ENCODE peak calls at places on chromosomes 16 and 17, in nine cellular contexts. T is EL; M is adipocyte; Y is activated CD4-positive, alpha-beta T cell treated with anti-CD3 and anti-CD28 coated beads, Interleukin-2, amount 50 U/mL, for 48 hours; I is substantia nigra; G is occipital lobe; L is type B pancreatic cell; F is NCI-H1092 treated with DMSO at 0.1 percent for 48 hours; U is NCI-H82. J is an unnamed sample.

GRCh38 chr17:1229354-1229890 is 40.8 kb upstream of the BHLHA9 start:
- DNase-seq in T (peak), M (peak), Y (peak), I (peak), G (peak), L (no peak), F (no peak), U (peak), J (no peak)

GRCh38 chr17:45265823-45266222 is 3.9 kb upstream of the SPATA32 start:
- DNase-seq in T (peak), M (peak), Y (no peak), I (no peak), G (no peak), L (no peak), F (no peak), U (no peak), J (peak)

GRCh38 chr17:43713494-43714162 is 45.0 kb downstream of the SOST start:
- DNase-seq in T (peak), M (peak), Y (peak), I (no peak), G (no peak), L (no peak), F (no peak), U (no peak), J (no peak)

GRCh38 chr16:30069575-30070462 is 4.3 kb downstream of the ALDOA start:
- DNase-seq in T (no peak), M (no peak), Y (no peak), I (peak), G (no peak), L (no peak), F (no peak), U (no peak), J (no peak)

GRCh38 chr17:69574257-69575197 is 160.0 kb downstream of the MAP2K6 start:
- DNase-seq in T (peak), M (peak), Y (no peak), I (no peak), G (no peak), L (no peak), F (no peak), U (no peak), J (peak)

GRCh38 chr16:19700319-19700781 is 17.7 kb downstream of the KNOP1 start:
- DNase-seq in T (peak), M (peak), Y (no peak), I (no peak), G (no peak), L (no peak), F (peak), U (no peak), J (no peak)

GRCh38 chr16:86590501-86591144 is 12.3 kb downstream of the FOXL1 start:
- DNase-seq in T (peak), M (peak), Y (no peak), I (no peak), G (no peak), L (no peak), F (no peak), U (no peak), J (peak)

GRCh38 chr16:78142784-78143183 is 43.3 kb downstream of the WWOX start:
- DNase-seq in T (no peak), M (peak), Y (no peak), I (no peak), G (no peak), L (no peak), F (no peak), U (no peak), J (no peak)

GRCh38 chr17:82149401-82150099 is 51.5 kb upstream of the FASN start:
- DNase-seq in T (no peak), M (no peak), Y (no peak), I (no peak), G (no peak), L (no peak), F (no peak), U (no peak), J (no peak)

GRCh38 chr17:19003966-19004600 is 481 bp downstream of the FAM83G start:
- DNase-seq in T (peak), M (peak), Y (peak), I (no peak), G (no peak), L (no peak), F (no peak), U (peak), J (peak)

GRCh38 chr17:37833237-37833859 is 88.5 kb upstream of the HNF1B start:
- DNase-seq in T (no peak), M (no peak), Y (peak), I (no peak), G (no peak), L (no peak), F (no peak), U (peak), J (no peak)

J was measured in HFFc6.